ENCODE peak calls at places on chromosome 20, in four cellular contexts. One of them, this sample, is unnamed.

GRCh38 chr20:35903843-35904242 is 50.5 kb downstream of the SCAND1 start:
- DNase-seq in uterus: no peak
- DNase-seq in heart right ventricle: no peak
- DNase-seq in osteoblast: no peak
- DNase-seq in this sample: no peak

GRCh38 chr20:59013959-59014608 is 5.1 kb upstream of the TUBB1 start:
- DNase-seq in uterus: no peak
- DNase-seq in osteoblast: peak; percentile 11
- DNase-seq in heart right ventricle: no peak
- DNase-seq in this sample: peak; percentile 78

GRCh38 chr20:6501061-6501460 is 266.4 kb upstream of the BMP2 start:
- DNase-seq in uterus: no peak
- DNase-seq in osteoblast: peak; percentile 10
- DNase-seq in heart right ventricle: no peak
- DNase-seq in this sample: no peak

GRCh38 chr20:15561707-15562106 is 1011.5 kb downstream of the KIF16B start:
- DNase-seq in osteoblast: no peak
- DNase-seq in uterus: no peak
- DNase-seq in heart right ventricle: no peak
- DNase-seq in this sample: no peak

GRCh38 chr20:1364106-1364505 is 28.7 kb downstream of the FKBP1A start:
- DNase-seq in heart right ventricle: no peak
- DNase-seq in osteoblast: no peak
- DNase-seq in uterus: no peak
- DNase-seq in this sample: no peak

GRCh38 chr20:62953839-62954703 is 1.6 kb downstream of the SLC17A9 start:
- DNase-seq in osteoblast: peak; percentile 97
- DNase-seq in heart right ventricle: peak; percentile 76
- DNase-seq in uterus: peak; percentile 62
- DNase-seq in this sample: peak; percentile 28

GRCh38 chr20:25236450-25237304 is 11.2 kb upstream of the PYGB start:
- DNase-seq in osteoblast: peak; percentile 45
- DNase-seq in uterus: no peak
- DNase-seq in heart right ventricle: no peak
- DNase-seq in this sample: no peak

GRCh38 chr20:47561175-47561574 is 59.5 kb downstream of the NCOA3 start:
- DNase-seq in osteoblast: no peak
- DNase-seq in heart right ventricle: no peak
- DNase-seq in uterus: no peak
- DNase-seq in this sample: no peak

GRCh38 chr20:46207783-46208182 is 89.7 kb downstream of the CD40 start:
- DNase-seq in heart right ventricle: no peak
- DNase-seq in osteoblast: no peak
- DNase-seq in uterus: no peak
- DNase-seq in this sample: no peak

GRCh38 chr20:23673209-23673608 is 15.6 kb downstream of the CST4 start:
- DNase-seq in uterus: no peak
- DNase-seq in heart right ventricle: no peak
- DNase-seq in osteoblast: no peak
- DNase-seq in this sample: no peak

GRCh38 chr20:695165-695866 is 19.7 kb upstream of the SCRT2 start:
- DNase-seq in osteoblast: peak; percentile 18
- DNase-seq in uterus: no peak
- DNase-seq in heart right ventricle: no peak
- DNase-seq in this sample: no peak

GRCh38 chr20:32457476-32457986 is 99.4 kb downstream of the ASXL1 start:
- DNase-seq in heart right ventricle: peak; percentile 50
- DNase-seq in uterus: peak; percentile 65
- DNase-seq in osteoblast: peak; percentile 100
- DNase-seq in this sample: peak; percentile 67

GRCh38 chr20:57325632-57326356 is 3.8 kb upstream of the SPO11 start:
- DNase-seq in heart right ventricle: no peak
- DNase-seq in osteoblast: no peak
- DNase-seq in uterus: no peak
- DNase-seq in this sample: no peak

GRCh38 chr20:34522969-34523871 is 7.0 kb downstream of the DYNLRB1 start:
- DNase-seq in heart right ventricle: no peak
- DNase-seq in uterus: peak; percentile 34
- DNase-seq in osteoblast: peak; percentile 69
- DNase-seq in this sample: peak; percentile 83

GRCh38 chr20:5608448-5609161 is 141.6 kb upstream of the SHLD1 start:
- DNase-seq in uterus: no peak
- DNase-seq in heart right ventricle: no peak
- DNase-seq in osteoblast: no peak
- DNase-seq in this sample: no peak

GRCh38 chr20:47878601-47879004 is 93.3 kb upstream of the SULF2 start:
- DNase-seq in heart right ventricle: no peak
- DNase-seq in uterus: no peak
- DNase-seq in osteoblast: peak; percentile 62
- DNase-seq in this sample: no peak

GRCh38 chr20:64036346-64037198 is 590 bp downstream of the C20orf204 start:
- DNase-seq in heart right ventricle: no peak
- DNase-seq in uterus: no peak
- DNase-seq in osteoblast: peak; percentile 88
- DNase-seq in this sample: no peak

GRCh38 chr20:59006864-59007757 is at the start of gene CTSZ:
- DNase-seq in osteoblast: peak; percentile 97
- DNase-seq in uterus: peak; percentile 54
- DNase-seq in heart right ventricle: peak; percentile 51
- DNase-seq in this sample: peak; percentile 37

GRCh38 chr20:37328149-37328945 is 17.6 kb upstream of the SRC start:
- DNase-seq in heart right ventricle: no peak
- DNase-seq in osteoblast: no peak
- DNase-seq in uterus: no peak
- DNase-seq in this sample: no peak
- H3K4me1 ChIP-seq in heart right ventricle: no peaks in the 10 kb centered on the region
- H3K4me1 ChIP-seq in osteoblast: peaks cover 23% of the 10 kb centered on the region
- H3K4me1 ChIP-seq in uterus: peaks cover 4% of the 10 kb centered on the region
- H3K4me1 ChIP-seq in this sample: peaks cover 8% of the 10 kb centered on the region

GRCh38 chr20:21355981-21356380 is 41.3 kb downstream of the NKX2-4 start:
- DNase-seq in heart right ventricle: no peak
- DNase-seq in osteoblast: no peak
- DNase-seq in uterus: no peak
- DNase-seq in this sample: no peak

GRCh38 chr20:21357851-21358250 is 39.5 kb downstream of the NKX2-4 start:
- DNase-seq in uterus: no peak
- DNase-seq in heart right ventricle: no peak
- DNase-seq in osteoblast: no peak
- DNase-seq in this sample: no peak

GRCh38 chr20:21352703-21353102 is 44.6 kb downstream of the NKX2-4 start:
- DNase-seq in uterus: no peak
- DNase-seq in osteoblast: peak; percentile 76
- DNase-seq in heart right ventricle: no peak
- DNase-seq in this sample: no peak

GRCh38 chr20:21353236-21353635 is 44.1 kb downstream of the NKX2-4 start:
- DNase-seq in uterus: no peak
- DNase-seq in osteoblast: no peak
- DNase-seq in heart right ventricle: no peak
- DNase-seq in this sample: no peak
- H3K36me3 ChIP-seq in uterus: no peaks in the 10 kb centered on the region
- H3K36me3 ChIP-seq in osteoblast: peaks cover 35% of the 10 kb centered on the region
- H3K36me3 ChIP-seq in heart right ventricle: peaks cover 87% of the 10 kb centered on the region
- H3K36me3 ChIP-seq in this sample: peaks cover 53% of the 10 kb centered on the region

GRCh38 chr20:53736122-53736756 is 142.6 kb upstream of the ZNF217 start:
- DNase-seq in uterus: no peak
- DNase-seq in heart right ventricle: no peak
- DNase-seq in osteoblast: no peak
- DNase-seq in this sample: no peak
- H3K4me1 ChIP-seq in uterus: no peaks in the 10 kb centered on the region
- H3K4me1 ChIP-seq in heart right ventricle: peaks cover 28% of the 10 kb centered on the region
- H3K4me1 ChIP-seq in osteoblast: peaks cover 57% of the 10 kb centered on the region
- H3K4me1 ChIP-seq in this sample: peaks cover 57% of the 10 kb centered on the region

GRCh38 chr20:10658051-10658823 is 15.6 kb downstream of the JAG1 start:
- DNase-seq in uterus: no peak
- DNase-seq in heart right ventricle: no peak
- DNase-seq in osteoblast: no peak
- DNase-seq in this sample: no peak
- H3K36me3 ChIP-seq in uterus: no peaks in the 10 kb centered on the region
- H3K36me3 ChIP-seq in heart right ventricle: peaks cover 100% of the 10 kb centered on the region
- H3K36me3 ChIP-seq in osteoblast: peaks cover 68% of the 10 kb centered on the region
- H3K36me3 ChIP-seq in this sample: peaks cover 81% of the 10 kb centered on the region

GRCh38 chr20:51129201-51129671 is 106.3 kb upstream of the KCNG1 start:
- DNase-seq in heart right ventricle: no peak
- DNase-seq in osteoblast: no peak
- DNase-seq in uterus: no peak
- DNase-seq in this sample: no peak
- H3K4me1 ChIP-seq in heart right ventricle: no peaks in the 10 kb centered on the region
- H3K4me1 ChIP-seq in osteoblast: peaks cover 14% of the 10 kb centered on the region
- H3K4me1 ChIP-seq in uterus: no peaks in the 10 kb centered on the region
- H3K4me1 ChIP-seq in this sample: peaks cover 16% of the 10 kb centered on the region

GRCh38 chr20:4038047-4038459 is 22.7 kb upstream of the RNF24 start:
- DNase-seq in osteoblast: peak; percentile 92
- DNase-seq in heart right ventricle: peak; percentile 72
- DNase-seq in uterus: no peak
- DNase-seq in this sample: peak; percentile 56

GRCh38 chr20:4038676-4039075 is 23.3 kb upstream of the RNF24 start:
- DNase-seq in uterus: no peak
- DNase-seq in osteoblast: peak; percentile 57
- DNase-seq in heart right ventricle: no peak
- DNase-seq in this sample: no peak

GRCh38 chr20:4043329-4043728 is 28.0 kb upstream of the RNF24 start:
- DNase-seq in heart right ventricle: no peak
- DNase-seq in osteoblast: no peak
- DNase-seq in uterus: no peak
- DNase-seq in this sample: no peak

GRCh38 chr20:4041748-4042411 is 26.5 kb upstream of the RNF24 start:
- DNase-seq in heart right ventricle: no peak
- DNase-seq in uterus: peak; percentile 69
- DNase-seq in osteoblast: peak; percentile 89
- DNase-seq in this sample: no peak

DNA sequence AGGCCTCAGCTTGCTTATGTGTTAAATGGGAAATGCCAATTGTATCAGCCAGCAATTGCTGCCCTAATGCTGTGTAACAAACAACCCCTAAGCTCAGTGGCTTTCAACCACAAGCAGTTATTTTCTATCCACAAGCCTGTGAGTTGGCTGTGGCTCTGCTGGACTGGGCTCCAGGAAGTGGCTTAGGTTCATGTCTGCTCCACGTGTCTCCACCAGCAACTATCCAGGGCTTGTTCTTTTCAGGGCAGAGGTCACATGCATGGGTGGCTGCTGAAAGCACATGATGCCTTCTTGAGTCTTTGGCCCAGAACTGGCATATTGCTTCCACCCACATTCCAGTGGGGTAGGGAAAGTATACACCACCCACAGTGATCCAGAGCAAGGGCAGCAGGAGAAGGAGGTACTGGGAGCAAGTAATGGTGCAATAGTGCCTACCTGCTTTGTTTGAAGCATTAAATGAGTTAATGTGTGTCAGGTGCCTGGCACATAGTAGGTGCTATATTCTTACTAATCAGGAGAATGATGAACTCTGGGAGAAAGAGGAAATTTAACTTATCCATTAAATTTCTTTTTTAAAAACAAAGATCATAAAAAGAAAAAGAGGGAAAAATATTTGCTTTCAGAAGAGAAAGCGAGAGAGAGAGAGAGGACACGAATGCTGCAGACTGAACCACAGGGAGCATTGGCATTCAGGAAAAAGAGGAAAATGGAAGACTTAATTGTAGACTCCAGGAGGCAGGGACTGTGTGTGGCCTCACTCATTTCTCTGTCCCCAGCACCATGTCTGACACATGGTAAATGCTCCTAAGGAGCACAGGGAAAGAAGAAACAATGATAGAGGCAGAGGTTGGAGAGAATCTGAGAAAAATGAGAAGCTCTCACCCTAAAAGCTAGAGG is 25.2 kb upstream of the RNF24 start:
- DNase-seq in uterus: no peak
- DNase-seq in heart right ventricle: no peak
- DNase-seq in osteoblast: no peak
- DNase-seq in this sample: no peak
- H3K36me3 ChIP-seq in uterus: no peaks in the 10 kb centered on the region
- H3K36me3 ChIP-seq in heart right ventricle: no peaks in the 10 kb centered on the region
- H3K36me3 ChIP-seq in osteoblast: no peaks in the 10 kb centered on the region
- H3K36me3 ChIP-seq in this sample: no peaks in the 10 kb centered on the region

GRCh38 chr20:38170219-38170902 is 5.3 kb upstream of the TGM2 start:
- DNase-seq in uterus: no peak
- DNase-seq in heart right ventricle: no peak
- DNase-seq in osteoblast: no peak
- DNase-seq in this sample: no peak
- H3K4me1 ChIP-seq in uterus: no peaks in the 10 kb centered on the region
- H3K4me1 ChIP-seq in heart right ventricle: peaks cover 26% of the 10 kb centered on the region
- H3K4me1 ChIP-seq in osteoblast: peaks cover 72% of the 10 kb centered on the region
- H3K4me1 ChIP-seq in this sample: peaks cover 52% of the 10 kb centered on the region

GRCh38 chr20:49063279-49063678 is 17.2 kb downstream of the CSE1L start:
- DNase-seq in heart right ventricle: no peak
- DNase-seq in uterus: no peak
- DNase-seq in osteoblast: no peak
- DNase-seq in this sample: no peak
- H3K36me3 ChIP-seq in heart right ventricle: peaks cover 97% of the 10 kb centered on the region
- H3K36me3 ChIP-seq in uterus: no peaks in the 10 kb centered on the region
- H3K36me3 ChIP-seq in osteoblast: peaks cover 45% of the 10 kb centered on the region
- H3K36me3 ChIP-seq in this sample: peaks cover 77% of the 10 kb centered on the region

GRCh38 chr20:10671221-10671849 is 2.5 kb downstream of the JAG1 start:
- DNase-seq in uterus: peak; percentile 86
- DNase-seq in osteoblast: peak; percentile 99
- DNase-seq in heart right ventricle: peak; percentile 85
- DNase-seq in this sample: peak; percentile 88
- H3K4me1 ChIP-seq in uterus: peaks cover 1% of the 10 kb centered on the region
- H3K4me1 ChIP-seq in osteoblast: peaks cover 38% of the 10 kb centered on the region
- H3K4me1 ChIP-seq in heart right ventricle: peaks cover 34% of the 10 kb centered on the region
- H3K4me1 ChIP-seq in this sample: peaks cover 50% of the 10 kb centered on the region

This sample was measured in SJSA1.